ENCODE peak calls at places on chromosomes 7 and 10, in seven cellular contexts. E, K, P, G, X, M and D are unnamed samples.

GRCh38 chr10:102701272-102701671 is 12.9 kb downstream of the ARL3 start:
- DNase-seq in E (no peak), K (no peak), P (no peak), G (no peak), X (no peak), M (no peak), D (no peak)

GRCh38 chr7:157579425-157579824 is 242.6 kb downstream of the DNAJB6 start:
- DNase-seq in E (no peak), K (no peak), P (no peak), G (no peak), X (no peak), M (no peak), D (no peak)

GRCh38 chr10:48683893-48684292 is 780 bp upstream of the WDFY4 start:
- DNase-seq in E (no peak), K (no peak), P (no peak), G (no peak), X (no peak), M (no peak), D (peak)

GRCh38 chr10:101139421-101139911 is 8.4 kb downstream of the TLX1 start:
- DNase-seq in E (no peak), K (no peak), P (no peak), G (peak), X (no peak), M (no peak), D (peak)

GRCh38 chr10:18195060-18195799 is 55.0 kb downstream of the CACNB2 start:
- DNase-seq in E (no peak), K (no peak), P (peak), G (peak), X (no peak), M (no peak), D (no peak)

GRCh38 chr10:24784061-24784460 is 60.4 kb upstream of the ARHGAP21 start:
- DNase-seq in E (no peak), K (no peak), P (no peak), G (no peak), X (no peak), M (no peak), D (no peak)

GRCh38 chr7:1210321-1210978 is 22.2 kb upstream of the UNCX start:
- DNase-seq in E (no peak), K (no peak), P (no peak), G (peak), X (no peak), M (no peak), D (no peak)

GRCh38 chr10:77409697-77410471 is 227.7 kb downstream of the KCNMA1 start:
- DNase-seq in E (no peak), K (no peak), P (no peak), G (no peak), X (no peak), M (no peak), D (no peak)

GRCh38 chr7:921071-921461 is 33.4 kb downstream of the ADAP1 start:
- DNase-seq in E (peak), K (no peak), P (no peak), G (no peak), X (peak), M (no peak), D (no peak)

GRCh38 chr10:52491246-52492000 is 177.3 kb downstream of the DKK1 start:
- DNase-seq in E (no peak), K (no peak), P (no peak), G (peak), X (no peak), M (no peak), D (no peak)

GRCh38 chr7:150323682-150324365 is 479 bp upstream of the ACTR3C start:
- DNase-seq in E (no peak), K (peak), P (no peak), G (no peak), X (no peak), M (no peak), D (peak)

GRCh38 chr7:98872328-98872924 is 2.6 kb upstream of the TMEM130 start:
- DNase-seq in E (no peak), K (peak), P (no peak), G (no peak), X (no peak), M (peak), D (no peak)
- TF ChIP-seq CTCF in E (peak), K (peak), P (peak), G (peak), X (peak), M (peak), D (peak)

GRCh38 chr10:119859422-119860258 is 13.0 kb downstream of the MCMBP start:
- DNase-seq in E (no peak), K (no peak), P (no peak), G (peak), X (no peak), M (no peak), D (peak)
- TF ChIP-seq CTCF in E (peak), K (peak), P (peak), G (peak), X (peak), M (peak), D (peak)

GRCh38 chr10:106696239-106696638 is 468.3 kb downstream of the SORCS1 start:
- DNase-seq in E (no peak), K (no peak), P (no peak), G (no peak), X (no peak), M (peak), D (no peak)
- TF ChIP-seq CTCF in E (no peak), K (no peak), P (no peak), G (no peak), X (no peak), M (no peak), D (no peak)

GRCh38 chr10:33155720-33156638 is 178.5 kb downstream of the NRP1 start:
- DNase-seq in E (no peak), K (peak), P (peak), G (peak), X (no peak), M (peak), D (peak)
- TF ChIP-seq CTCF in E (peak), K (peak), P (peak), G (peak), X (peak), M (peak), D (peak)

GRCh38 chr7:102404005-102404861 is 8.1 kb downstream of the PRKRIP1 start:
- DNase-seq in E (no peak), K (peak), P (no peak), G (peak), X (no peak), M (peak), D (peak)
- TF ChIP-seq CTCF in E (peak), K (peak), P (peak), G (peak), X (peak), M (peak), D (peak)

GRCh38 chr10:111762114-111762513 is 421.5 kb downstream of the GPAM start:
- DNase-seq in E (no peak), K (no peak), P (no peak), G (no peak), X (no peak), M (no peak), D (no peak)
- TF ChIP-seq CTCF in E (no peak), K (no peak), P (no peak), G (no peak), X (no peak), M (peak), D (no peak)